ENCODE peak calls at places on chromosomes 11 and 22, in ten cellular contexts. F is ELR; Y is activated CD4-positive, alpha-beta T cell treated with anti-CD3 and anti-CD28 coated beads for 24 hours; N is lung microvascular endothelial cell; E is HCT116; U is iris pigment epithelial cell; P is fibroblast of the conjunctiva; Q is adipocyte; X is NCI-H1092; Z is NCI-H1436. O is an unnamed sample.

GRCh38 chr11:7636350-7636749 is 37.0 kb downstream of the CYB5R2 start:
- DNase-seq in N (no peak), Y (no peak), Q (no peak), E (no peak), X (no peak), F (no peak), P (no peak), U (no peak), Z (no peak), O (no peak)

GRCh38 chr22:29603358-29604191 is at the start of gene NF2:
- DNase-seq in E (peak), F (peak), N (peak), Q (peak), X (peak), Z (peak), Y (peak), P (peak), U (peak), O (peak)

GRCh38 chr22:20146777-20147176 is 4.1 kb downstream of the CCDC188 start:
- DNase-seq in Q (no peak), P (no peak), F (no peak), X (no peak), Z (no peak), Y (no peak), U (no peak), E (no peak), N (no peak), O (no peak)

GRCh38 chr22:19169947-19170318 is 8.6 kb downstream of the SLC25A1 start:
- DNase-seq in U (no peak), Q (no peak), F (no peak), P (no peak), X (no peak), N (no peak), Z (no peak), Y (no peak), E (no peak), O (no peak)

GRCh38 chr22:41915035-41915782 is at the start of gene SHISA8:
- DNase-seq in E (no peak), Z (peak), P (no peak), F (peak), Y (peak), N (peak), X (peak), U (peak), Q (peak), O (peak)

GRCh38 chr22:20033045-20033706 is 12.3 kb downstream of the TANGO2 start:
- DNase-seq in X (no peak), Q (no peak), Y (no peak), N (no peak), Z (no peak), P (no peak), U (no peak), F (no peak), E (no peak), O (no peak)

GRCh38 chr11:97079244-97079643 is 689.4 kb downstream of the JRKL start:
- DNase-seq in Q (no peak), X (no peak), P (no peak), Z (no peak), Y (no peak), N (no peak), U (no peak), F (no peak), E (no peak), O (no peak)

GRCh38 chr11:116644948-116645305 is 127.9 kb downstream of the BUD13 start:
- DNase-seq in P (no peak), Z (no peak), Y (no peak), X (no peak), Q (no peak), U (no peak), N (no peak), E (no peak), F (no peak), O (no peak)

GRCh38 chr11:102144357-102145342 is 34.4 kb downstream of the YAP1 start:
- DNase-seq in E (no peak), Q (peak), P (peak), F (no peak), Y (no peak), Z (no peak), U (peak), N (peak), X (no peak), O (peak)

GRCh38 chr11:82823635-82824614 is 76.3 kb downstream of the PRCP start:
- DNase-seq in P (no peak), E (no peak), Q (no peak), N (no peak), F (no peak), X (no peak), Y (no peak), U (no peak), Z (no peak), O (no peak)

GRCh38 chr11:57801185-57801490 is 39.5 kb downstream of the CTNND1 start:
- DNase-seq in P (no peak), Z (no peak), F (peak), E (no peak), X (no peak), U (peak), Y (no peak), N (no peak), Q (no peak), O (no peak)